ENCODE peak calls at places on chromosomes 4 and X, in five cellular contexts. One of them, this sample, is unnamed.
A peak's percentile ranks its signal among the peaks of the same experiment; 100 is the strongest.

GRCh38 chr4:140038031-140038533 is 115.9 kb downstream of the MAML3 start:
- DNase-seq in astrocyte of the cerebellum: peak; percentile 72
- DNase-seq in hepatocyte: no peak
- DNase-seq in activated CD8-positive, alpha-beta T cell treated with anti-CD3 and anti-CD28 coated beads for 36 hours: no peak
- DNase-seq in Calu3: no peak
- DNase-seq in this sample: no peak

GRCh38 chrX:110167952-110168451 is 149.9 kb downstream of the AMMECR1 start:
- DNase-seq in astrocyte of the cerebellum: no peak
- DNase-seq in Calu3: peak; percentile 32
- DNase-seq in activated CD8-positive, alpha-beta T cell treated with anti-CD3 and anti-CD28 coated beads for 36 hours: peak; percentile 58
- DNase-seq in hepatocyte: no peak
- DNase-seq in this sample: peak; percentile 16

GRCh38 chr4:2330119-2331042 is 68.5 kb upstream of the MXD4 start:
- DNase-seq in hepatocyte: peak; percentile 65
- DNase-seq in astrocyte of the cerebellum: peak; percentile 86
- DNase-seq in Calu3: peak; percentile 37
- DNase-seq in activated CD8-positive, alpha-beta T cell treated with anti-CD3 and anti-CD28 coated beads for 36 hours: no peak
- DNase-seq in this sample: no peak

GRCh38 chr4:108342325-108342986 is 173.7 kb upstream of the LEF1 start:
- DNase-seq in Calu3: no peak
- DNase-seq in astrocyte of the cerebellum: no peak
- DNase-seq in activated CD8-positive, alpha-beta T cell treated with anti-CD3 and anti-CD28 coated beads for 36 hours: peak; percentile 53
- DNase-seq in hepatocyte: no peak
- DNase-seq in this sample: no peak

GRCh38 chr4:27050731-27051130 is 190.1 kb downstream of the STIM2 start:
- DNase-seq in Calu3: no peak
- DNase-seq in astrocyte of the cerebellum: no peak
- DNase-seq in activated CD8-positive, alpha-beta T cell treated with anti-CD3 and anti-CD28 coated beads for 36 hours: no peak
- DNase-seq in hepatocyte: no peak
- DNase-seq in this sample: no peak

GRCh38 chrX:67545772-67546495 is 2.1 kb downstream of the AR start:
- DNase-seq in hepatocyte: peak; percentile 34
- DNase-seq in activated CD8-positive, alpha-beta T cell treated with anti-CD3 and anti-CD28 coated beads for 36 hours: no peak
- DNase-seq in astrocyte of the cerebellum: no peak
- DNase-seq in Calu3: no peak
- DNase-seq in this sample: no peak

GRCh38 chr4:46937493-46937892 is 28.4 kb upstream of the COX7B2 start:
- DNase-seq in astrocyte of the cerebellum: no peak
- DNase-seq in hepatocyte: no peak
- DNase-seq in activated CD8-positive, alpha-beta T cell treated with anti-CD3 and anti-CD28 coated beads for 36 hours: no peak
- DNase-seq in Calu3: no peak
- DNase-seq in this sample: peak; percentile 3

GRCh38 chrX:15451913-15452312 is 41.2 kb downstream of the PIR start:
- DNase-seq in astrocyte of the cerebellum: no peak
- DNase-seq in hepatocyte: no peak
- DNase-seq in activated CD8-positive, alpha-beta T cell treated with anti-CD3 and anti-CD28 coated beads for 36 hours: no peak
- DNase-seq in Calu3: no peak
- DNase-seq in this sample: no peak

GRCh38 chr4:83013420-83013867 is 2.8 kb upstream of the LIN54 start:
- DNase-seq in astrocyte of the cerebellum: no peak
- DNase-seq in hepatocyte: no peak
- DNase-seq in activated CD8-positive, alpha-beta T cell treated with anti-CD3 and anti-CD28 coated beads for 36 hours: no peak
- DNase-seq in Calu3: no peak
- DNase-seq in this sample: no peak

GRCh38 chr4:16067515-16067914 is 16.3 kb downstream of the PROM1 start:
- DNase-seq in Calu3: peak; percentile 77
- DNase-seq in astrocyte of the cerebellum: no peak
- DNase-seq in activated CD8-positive, alpha-beta T cell treated with anti-CD3 and anti-CD28 coated beads for 36 hours: no peak
- DNase-seq in hepatocyte: no peak
- DNase-seq in this sample: no peak

GRCh38 chr4:145886871-145887240 is 51.8 kb downstream of the ZNF827 start:
- DNase-seq in Calu3: no peak
- DNase-seq in astrocyte of the cerebellum: no peak
- DNase-seq in hepatocyte: no peak
- DNase-seq in activated CD8-positive, alpha-beta T cell treated with anti-CD3 and anti-CD28 coated beads for 36 hours: no peak
- DNase-seq in this sample: no peak

GRCh38 chr4:145885666-145886065 is 53.0 kb downstream of the ZNF827 start:
- DNase-seq in Calu3: no peak
- DNase-seq in activated CD8-positive, alpha-beta T cell treated with anti-CD3 and anti-CD28 coated beads for 36 hours: no peak
- DNase-seq in hepatocyte: no peak
- DNase-seq in astrocyte of the cerebellum: no peak
- DNase-seq in this sample: no peak

GRCh38 chr4:145888393-145888792 is 50.2 kb downstream of the ZNF827 start:
- DNase-seq in astrocyte of the cerebellum: no peak
- DNase-seq in hepatocyte: no peak
- DNase-seq in activated CD8-positive, alpha-beta T cell treated with anti-CD3 and anti-CD28 coated beads for 36 hours: no peak
- DNase-seq in Calu3: no peak
- DNase-seq in this sample: no peak

GRCh38 chr4:145884775-145885174 is 53.8 kb downstream of the ZNF827 start:
- DNase-seq in Calu3: no peak
- DNase-seq in hepatocyte: no peak
- DNase-seq in astrocyte of the cerebellum: no peak
- DNase-seq in activated CD8-positive, alpha-beta T cell treated with anti-CD3 and anti-CD28 coated beads for 36 hours: no peak
- DNase-seq in this sample: no peak

DNA sequence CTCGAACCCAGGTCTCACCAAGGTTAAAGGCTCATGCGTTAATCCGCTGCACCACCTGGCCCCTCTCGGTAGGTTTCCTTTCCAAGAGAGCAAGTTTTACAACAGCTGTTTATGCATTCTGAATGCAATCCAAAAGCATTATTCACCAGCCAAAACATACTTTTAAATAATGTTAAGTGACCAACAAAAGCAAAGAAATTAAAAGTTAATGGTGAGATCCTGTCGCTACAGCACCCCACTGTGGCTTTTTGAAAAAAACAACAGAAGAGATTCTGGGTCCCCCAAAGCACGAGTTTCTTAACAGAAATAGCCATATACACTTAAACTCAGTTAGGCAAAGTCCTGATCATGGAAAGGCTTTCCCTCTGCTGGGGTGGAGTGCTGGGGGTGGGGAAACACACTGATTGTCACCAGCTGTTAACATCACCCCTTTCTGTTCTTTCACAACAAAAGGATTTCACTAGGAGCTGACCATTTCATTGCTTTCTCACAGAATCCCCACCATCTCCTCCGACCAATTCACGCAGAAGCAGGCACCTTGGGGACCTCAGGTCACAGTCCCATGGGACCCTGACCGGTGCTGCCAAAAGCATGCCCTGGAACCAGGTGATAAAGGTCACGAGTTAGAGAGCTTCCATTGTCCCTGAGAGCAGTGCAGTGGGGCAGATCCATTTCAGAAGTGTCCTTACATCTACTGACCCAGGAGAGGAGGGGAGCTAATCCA is 51.2 kb downstream of the ZNF827 start:
- DNase-seq in hepatocyte: no peak
- DNase-seq in Calu3: no peak
- DNase-seq in activated CD8-positive, alpha-beta T cell treated with anti-CD3 and anti-CD28 coated beads for 36 hours: no peak
- DNase-seq in astrocyte of the cerebellum: peak; percentile 68
- DNase-seq in this sample: no peak
- TF ChIP-seq CTCF in hepatocyte: peak; percentile 12
- TF ChIP-seq CTCF in Calu3: no peak
- TF ChIP-seq CTCF in activated CD8-positive, alpha-beta T cell treated with anti-CD3 and anti-CD28 coated beads for 36 hours: no peak
- TF ChIP-seq CTCF in astrocyte of the cerebellum: no peak
- TF ChIP-seq CTCF in this sample: no peak

GRCh38 chr4:176099314-176099713 is 33.7 kb downstream of the WDR17 start:
- DNase-seq in Calu3: no peak
- DNase-seq in astrocyte of the cerebellum: no peak
- DNase-seq in hepatocyte: no peak
- DNase-seq in activated CD8-positive, alpha-beta T cell treated with anti-CD3 and anti-CD28 coated beads for 36 hours: no peak
- DNase-seq in this sample: no peak
- TF ChIP-seq CTCF in Calu3: no peak
- TF ChIP-seq CTCF in astrocyte of the cerebellum: peak; percentile 11
- TF ChIP-seq CTCF in hepatocyte: no peak
- TF ChIP-seq CTCF in activated CD8-positive, alpha-beta T cell treated with anti-CD3 and anti-CD28 coated beads for 36 hours: no peak
- TF ChIP-seq CTCF in this sample: no peak

DNA sequence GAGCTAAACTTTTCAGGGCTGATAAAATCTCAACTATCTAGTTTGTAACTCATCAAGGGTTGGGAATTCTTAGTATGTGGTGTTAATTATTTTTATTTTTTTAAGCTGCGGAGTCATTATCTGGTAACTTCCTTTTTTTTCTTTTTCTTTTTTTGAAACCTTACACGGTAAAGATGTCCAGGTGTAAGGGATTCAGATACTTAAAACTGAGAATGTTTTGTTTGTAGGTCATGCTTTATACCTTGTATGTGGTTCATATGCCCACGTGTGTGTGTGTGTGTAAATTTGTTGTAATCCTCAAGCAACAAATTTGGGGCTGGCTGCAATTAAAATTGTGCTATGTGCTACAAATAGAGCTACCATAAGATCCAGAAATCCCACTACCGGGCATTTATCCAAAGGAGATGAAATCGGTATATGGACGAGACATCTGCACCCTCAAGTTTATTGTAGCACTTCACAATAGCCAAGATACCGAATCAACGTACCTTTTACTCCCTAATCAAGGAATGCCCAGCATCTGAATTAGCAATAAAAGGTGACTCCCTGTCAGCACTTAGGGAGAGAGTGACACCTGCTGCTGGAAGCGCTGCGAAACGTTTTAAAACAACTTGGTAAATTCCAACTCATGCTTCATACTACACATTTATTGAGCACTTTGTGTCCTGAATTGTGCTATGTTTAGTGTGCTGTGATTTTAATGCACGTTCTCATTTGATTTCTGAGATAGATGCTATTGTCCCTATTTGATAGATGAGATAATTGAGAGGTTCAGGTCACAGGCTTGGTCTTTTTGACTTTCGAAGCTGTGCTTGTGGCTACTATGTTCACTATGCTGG is 16.1 kb downstream of the MSMO1 start:
- DNase-seq in activated CD8-positive, alpha-beta T cell treated with anti-CD3 and anti-CD28 coated beads for 36 hours: peak; percentile 10
- DNase-seq in Calu3: no peak
- DNase-seq in astrocyte of the cerebellum: no peak
- DNase-seq in hepatocyte: peak; percentile 37
- DNase-seq in this sample: no peak
- TF ChIP-seq CTCF in activated CD8-positive, alpha-beta T cell treated with anti-CD3 and anti-CD28 coated beads for 36 hours: no peak
- TF ChIP-seq CTCF in Calu3: no peak
- TF ChIP-seq CTCF in astrocyte of the cerebellum: peak; percentile 50
- TF ChIP-seq CTCF in hepatocyte: peak; percentile 39
- TF ChIP-seq CTCF in this sample: no peak

GRCh38 chr4:24970191-24970590 is 57.3 kb upstream of the CCDC149 start:
- DNase-seq in astrocyte of the cerebellum: no peak
- DNase-seq in Calu3: no peak
- DNase-seq in hepatocyte: no peak
- DNase-seq in activated CD8-positive, alpha-beta T cell treated with anti-CD3 and anti-CD28 coated beads for 36 hours: no peak
- DNase-seq in this sample: no peak

GRCh38 chr4:24969486-24969885 is 56.6 kb upstream of the CCDC149 start:
- DNase-seq in astrocyte of the cerebellum: no peak
- DNase-seq in Calu3: no peak
- DNase-seq in activated CD8-positive, alpha-beta T cell treated with anti-CD3 and anti-CD28 coated beads for 36 hours: no peak
- DNase-seq in hepatocyte: no peak
- DNase-seq in this sample: no peak

GRCh38 chr4:24971192-24971591 is 58.4 kb upstream of the CCDC149 start:
- DNase-seq in astrocyte of the cerebellum: no peak
- DNase-seq in Calu3: peak; percentile 38
- DNase-seq in hepatocyte: no peak
- DNase-seq in activated CD8-positive, alpha-beta T cell treated with anti-CD3 and anti-CD28 coated beads for 36 hours: no peak
- DNase-seq in this sample: no peak

GRCh38 chr4:24968992-24969391 is 56.1 kb upstream of the CCDC149 start:
- DNase-seq in astrocyte of the cerebellum: no peak
- DNase-seq in hepatocyte: no peak
- DNase-seq in Calu3: no peak
- DNase-seq in activated CD8-positive, alpha-beta T cell treated with anti-CD3 and anti-CD28 coated beads for 36 hours: no peak
- DNase-seq in this sample: no peak

DNA sequence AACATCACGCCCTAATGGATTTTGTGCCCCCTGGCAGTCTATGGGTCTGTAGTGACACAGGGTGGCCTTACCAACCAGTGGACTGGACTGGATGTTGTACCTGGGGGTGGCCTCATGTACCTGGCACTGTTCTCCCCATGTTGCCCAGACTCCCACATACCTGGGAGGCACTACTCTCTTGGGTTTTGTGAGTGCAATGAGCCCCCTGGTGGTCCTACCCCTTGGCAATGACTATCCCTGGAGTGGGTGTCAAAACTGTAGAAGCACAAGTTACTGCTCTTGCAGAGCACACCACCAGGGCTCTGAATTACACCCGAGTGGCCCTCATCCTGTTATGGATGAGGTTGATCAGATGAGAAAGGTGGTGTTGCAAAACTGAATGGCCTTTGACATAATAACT is 57.8 kb upstream of the CCDC149 start:
- DNase-seq in hepatocyte: no peak
- DNase-seq in astrocyte of the cerebellum: no peak
- DNase-seq in Calu3: no peak
- DNase-seq in activated CD8-positive, alpha-beta T cell treated with anti-CD3 and anti-CD28 coated beads for 36 hours: no peak
- DNase-seq in this sample: no peak
- TF ChIP-seq CTCF in hepatocyte: no peak
- TF ChIP-seq CTCF in astrocyte of the cerebellum: no peak
- TF ChIP-seq CTCF in Calu3: no peak
- TF ChIP-seq CTCF in activated CD8-positive, alpha-beta T cell treated with anti-CD3 and anti-CD28 coated beads for 36 hours: no peak
- TF ChIP-seq CTCF in this sample: no peak

GRCh38 chr4:182306792-182307507 is 63.7 kb downstream of the TENM3 start:
- DNase-seq in hepatocyte: no peak
- DNase-seq in Calu3: no peak
- DNase-seq in astrocyte of the cerebellum: no peak
- DNase-seq in activated CD8-positive, alpha-beta T cell treated with anti-CD3 and anti-CD28 coated beads for 36 hours: no peak
- DNase-seq in this sample: no peak
- TF ChIP-seq CTCF in hepatocyte: no peak
- TF ChIP-seq CTCF in Calu3: no peak
- TF ChIP-seq CTCF in astrocyte of the cerebellum: no peak
- TF ChIP-seq CTCF in activated CD8-positive, alpha-beta T cell treated with anti-CD3 and anti-CD28 coated beads for 36 hours: no peak
- TF ChIP-seq CTCF in this sample: no peak

GRCh38 chrX:12702509-12703091 is 88.6 kb upstream of the PRPS2 start:
- DNase-seq in hepatocyte: no peak
- DNase-seq in Calu3: peak; percentile 56
- DNase-seq in activated CD8-positive, alpha-beta T cell treated with anti-CD3 and anti-CD28 coated beads for 36 hours: peak; percentile 19
- DNase-seq in astrocyte of the cerebellum: no peak
- DNase-seq in this sample: no peak

GRCh38 chrX:12700745-12701144 is 90.5 kb upstream of the PRPS2 start:
- DNase-seq in Calu3: no peak
- DNase-seq in hepatocyte: no peak
- DNase-seq in activated CD8-positive, alpha-beta T cell treated with anti-CD3 and anti-CD28 coated beads for 36 hours: no peak
- DNase-seq in astrocyte of the cerebellum: no peak
- DNase-seq in this sample: no peak

GRCh38 chrX:12704706-12705105 is 86.5 kb upstream of the PRPS2 start:
- DNase-seq in astrocyte of the cerebellum: no peak
- DNase-seq in Calu3: no peak
- DNase-seq in hepatocyte: no peak
- DNase-seq in activated CD8-positive, alpha-beta T cell treated with anti-CD3 and anti-CD28 coated beads for 36 hours: no peak
- DNase-seq in this sample: no peak

GRCh38 chrX:12701625-12702024 is 89.6 kb upstream of the PRPS2 start:
- DNase-seq in hepatocyte: peak; percentile 79
- DNase-seq in Calu3: peak; percentile 60
- DNase-seq in activated CD8-positive, alpha-beta T cell treated with anti-CD3 and anti-CD28 coated beads for 36 hours: peak; percentile 58
- DNase-seq in astrocyte of the cerebellum: peak; percentile 15
- DNase-seq in this sample: peak; percentile 44
- TF ChIP-seq CTCF in hepatocyte: peak; percentile 57
- TF ChIP-seq CTCF in Calu3: peak; percentile 47
- TF ChIP-seq CTCF in activated CD8-positive, alpha-beta T cell treated with anti-CD3 and anti-CD28 coated beads for 36 hours: peak; percentile 41
- TF ChIP-seq CTCF in astrocyte of the cerebellum: peak; percentile 60
- TF ChIP-seq CTCF in this sample: peak; percentile 34

GRCh38 chrX:51484616-51485015 is 11.8 kb downstream of the NUDT11 start:
- DNase-seq in hepatocyte: no peak
- DNase-seq in astrocyte of the cerebellum: no peak
- DNase-seq in Calu3: no peak
- DNase-seq in activated CD8-positive, alpha-beta T cell treated with anti-CD3 and anti-CD28 coated beads for 36 hours: no peak
- DNase-seq in this sample: no peak

GRCh38 chrX:51487960-51488267 is 8.5 kb downstream of the NUDT11 start:
- DNase-seq in hepatocyte: no peak
- DNase-seq in Calu3: no peak
- DNase-seq in astrocyte of the cerebellum: no peak
- DNase-seq in activated CD8-positive, alpha-beta T cell treated with anti-CD3 and anti-CD28 coated beads for 36 hours: no peak
- DNase-seq in this sample: no peak
- TF ChIP-seq CTCF in hepatocyte: no peak
- TF ChIP-seq CTCF in Calu3: no peak
- TF ChIP-seq CTCF in astrocyte of the cerebellum: no peak
- TF ChIP-seq CTCF in activated CD8-positive, alpha-beta T cell treated with anti-CD3 and anti-CD28 coated beads for 36 hours: no peak
- TF ChIP-seq CTCF in this sample: no peak

GRCh38 chrX:29024813-29025342 is 437.6 kb downstream of the IL1RAPL1 start:
- DNase-seq in activated CD8-positive, alpha-beta T cell treated with anti-CD3 and anti-CD28 coated beads for 36 hours: no peak
- DNase-seq in Calu3: no peak
- DNase-seq in hepatocyte: no peak
- DNase-seq in astrocyte of the cerebellum: no peak
- DNase-seq in this sample: no peak
- TF ChIP-seq CTCF in activated CD8-positive, alpha-beta T cell treated with anti-CD3 and anti-CD28 coated beads for 36 hours: no peak
- TF ChIP-seq CTCF in Calu3: no peak
- TF ChIP-seq CTCF in hepatocyte: no peak
- TF ChIP-seq CTCF in astrocyte of the cerebellum: no peak
- TF ChIP-seq CTCF in this sample: no peak

This sample was measured in GM20000.